ENCODE peak calls at places on chromosomes 6 and 20, in seven cellular contexts. S is cardiac muscle cell, W is IMR-90, Y is HepG2, N is fibroblast of lung, H is psoas muscle, E is brain microvascular endothelial cell. G is an unnamed sample. For H3K36me3, the result is how much of the 10 kb centered on the place peaks cover.

GRCh38 chr20:58882704-58883089 is 30.2 kb downstream of the GNAS start:
- DNase-seq in S (no peak), W (no peak), Y (no peak), N (no peak), H (no peak), E (no peak), G (no peak)

GRCh38 chr6:6730831-6731230 is 142.3 kb downstream of the LY86 start:
- DNase-seq in S (peak), W (peak), Y (no peak), N (peak), H (peak), E (peak), G (no peak)

GRCh38 chr20:17859002-17859615 is 109.5 kb downstream of the SNX5 start:
- DNase-seq in S (no peak), W (no peak), Y (peak), N (no peak), H (no peak), E (no peak), G (no peak)

GRCh38 chr20:50387218-50387995 is 122.8 kb upstream of the PTPN1 start:
- DNase-seq in S (no peak), W (no peak), Y (no peak), N (no peak), H (no peak), E (no peak), G (peak)

GRCh38 chr6:46042355-46042999 is 26.8 kb upstream of the CLIC5 start:
- DNase-seq in S (peak), W (peak), Y (peak), N (peak), H (no peak), E (peak), G (peak)

GRCh38 chr6:115765966-115766365 is 294.7 kb downstream of the FRK start:
- DNase-seq in S (no peak), W (no peak), Y (no peak), N (no peak), H (no peak), E (no peak), G (no peak)

GRCh38 chr6:121485359-121485809 is 49.9 kb downstream of the GJA1 start:
- DNase-seq in S (peak), W (peak), Y (no peak), N (no peak), H (no peak), E (no peak), G (no peak)

GRCh38 chr6:6886160-6886885 is 221.4 kb upstream of the RREB1 start:
- DNase-seq in S (no peak), W (no peak), Y (no peak), N (no peak), H (no peak), E (no peak), G (no peak)

GRCh38 chr6:130136803-130137202 is 85.9 kb downstream of the SAMD3 start:
- DNase-seq in S (no peak), W (peak), Y (no peak), N (peak), H (no peak), E (no peak), G (no peak)

GRCh38 chr6:139029470-139030210 is 1.1 kb downstream of the ABRACL start:
- DNase-seq in S (peak), W (peak), Y (no peak), N (peak), H (peak), E (peak), G (peak)

GRCh38 chr6:163391983-163392382 is 22.5 kb upstream of the QKI start:
- DNase-seq in S (no peak), W (no peak), Y (no peak), N (no peak), H (no peak), E (no peak), G (no peak)

GRCh38 chr6:31632279-31632946 is 11.9 kb downstream of the PRRC2A start:
- DNase-seq in S (no peak), W (no peak), Y (no peak), N (no peak), H (no peak), E (no peak), G (no peak)

GRCh38 chr20:43778375-43778774 is 51.6 kb upstream of the GTSF1L start:
- DNase-seq in S (no peak), W (no peak), Y (no peak), N (peak), H (no peak), E (no peak), G (no peak)

GRCh38 chr6:17393335-17394191 is at the start of gene CAP2:
- DNase-seq in S (peak), W (peak), Y (peak), N (peak), H (peak), E (peak), G (peak)

GRCh38 chr6:79665725-79666551 is 34.8 kb downstream of the SH3BGRL2 start:
- DNase-seq in S (no peak), W (no peak), Y (no peak), N (no peak), H (no peak), E (no peak), G (no peak)

GRCh38 chr6:133707456-133707855 is 181.5 kb upstream of the TCF21 start:
- DNase-seq in S (peak), W (peak), Y (no peak), N (peak), H (no peak), E (peak), G (no peak)

GRCh38 chr6:117167520-117168271 is 97.7 kb upstream of the VGLL2 start:
- DNase-seq in S (no peak), W (peak), Y (no peak), N (no peak), H (peak), E (no peak), G (no peak)

GRCh38 chr20:1813101-1813529 is 82.1 kb upstream of the SIRPA start:
- DNase-seq in S (peak), W (peak), Y (peak), N (peak), H (peak), E (peak), G (no peak)

DNA sequence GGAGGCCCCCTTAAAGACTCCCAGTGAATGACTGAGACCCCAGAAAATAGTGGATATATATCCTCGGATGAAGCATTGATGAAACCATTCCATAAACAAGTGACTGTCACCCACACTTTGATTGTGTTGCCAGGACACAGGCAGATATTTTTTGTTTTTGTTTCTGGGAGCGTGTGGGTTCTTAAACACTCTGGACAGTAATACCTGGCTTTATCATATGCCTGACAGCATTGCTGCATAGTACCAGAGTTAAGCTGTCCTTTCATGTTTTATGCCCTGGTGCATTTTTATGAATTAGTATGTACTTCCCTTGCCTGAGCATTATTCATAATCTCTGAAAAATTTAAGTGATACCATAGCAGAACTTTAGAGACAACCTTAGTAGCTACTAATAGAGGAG is 30.2 kb downstream of the SENP6 start:
- DNase-seq in S (no peak), W (no peak), Y (no peak), N (no peak), H (no peak), E (no peak), G (no peak)
- H3K36me3 ChIP-seq in S (under half), W (under half), Y (under half), N (under half), H (under half), E (under half), G (under half)

DNA sequence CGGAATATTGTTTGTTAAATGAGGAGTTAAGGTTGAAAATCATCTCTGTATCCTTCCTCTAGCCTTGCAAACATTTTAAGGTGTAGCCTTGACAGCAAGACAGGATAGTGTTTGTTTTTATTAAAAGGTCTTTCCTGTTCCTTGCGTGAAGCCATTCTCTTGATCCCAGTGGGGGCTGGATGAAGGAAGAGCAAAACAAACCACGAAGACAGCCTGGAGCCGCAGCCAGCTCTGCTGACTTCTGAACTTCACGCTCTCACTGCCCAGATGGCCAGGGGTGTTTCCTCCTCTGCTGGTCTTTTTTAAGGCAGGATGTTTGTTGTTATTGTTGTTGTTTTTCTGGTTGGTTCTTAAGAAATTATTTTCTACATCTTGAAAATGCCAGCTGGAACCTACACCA is 156.4 kb downstream of the MTHFD1L start:
- DNase-seq in S (peak), W (peak), Y (no peak), N (peak), H (no peak), E (no peak), G (no peak)
- H3K27ac ChIP-seq in S (no peak), W (no peak), Y (no peak), N (no peak), H (no peak), E (peak), G (no peak)

DNA sequence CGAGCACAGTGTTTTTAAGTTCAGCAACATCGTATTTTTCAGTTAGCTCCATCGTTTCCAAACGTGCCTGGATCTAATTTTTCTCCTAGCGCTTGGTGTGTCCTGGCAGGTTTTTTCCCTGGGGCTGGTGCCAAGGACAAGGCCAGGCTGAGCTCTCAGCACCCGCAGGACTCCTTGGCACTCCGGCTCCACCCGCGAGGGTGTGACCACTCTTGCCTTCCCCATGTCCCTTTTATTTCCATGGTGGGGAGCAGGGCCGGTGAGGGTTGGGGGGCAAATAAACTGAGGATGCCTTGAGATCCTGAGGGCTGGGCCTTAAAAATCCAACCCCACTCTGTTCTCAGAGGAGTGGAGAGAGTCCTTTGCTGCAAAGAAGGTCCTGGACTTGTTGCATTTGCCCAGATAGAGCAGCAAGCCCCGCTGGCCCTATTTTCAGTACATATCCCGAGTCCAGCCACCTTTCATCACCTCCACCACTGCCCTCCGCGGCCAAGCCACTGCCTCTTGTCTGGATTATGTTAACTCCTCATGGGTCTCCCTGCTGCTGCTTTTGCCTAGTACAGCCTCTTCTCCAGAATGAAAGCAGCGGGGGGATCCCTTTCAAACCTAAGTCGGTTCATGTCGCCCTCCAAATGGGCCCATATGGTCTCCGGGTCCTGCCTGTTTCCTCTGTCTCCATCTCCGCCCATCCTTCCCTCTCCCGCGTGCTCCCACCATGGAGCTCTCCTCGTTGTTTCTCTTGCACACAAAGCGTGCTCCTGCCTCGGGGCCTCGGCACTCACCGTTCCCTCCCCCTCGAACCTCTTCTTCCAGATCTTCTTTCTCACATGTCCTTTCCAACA is 4.5 kb upstream of the RAB44 start:
- DNase-seq in S (peak), W (no peak), Y (no peak), N (no peak), H (peak), E (no peak), G (peak)
- H3K36me3 ChIP-seq in S (under half), W (under half), Y (under half), N (under half), H (under half), E (under half), G (under half)

DNA sequence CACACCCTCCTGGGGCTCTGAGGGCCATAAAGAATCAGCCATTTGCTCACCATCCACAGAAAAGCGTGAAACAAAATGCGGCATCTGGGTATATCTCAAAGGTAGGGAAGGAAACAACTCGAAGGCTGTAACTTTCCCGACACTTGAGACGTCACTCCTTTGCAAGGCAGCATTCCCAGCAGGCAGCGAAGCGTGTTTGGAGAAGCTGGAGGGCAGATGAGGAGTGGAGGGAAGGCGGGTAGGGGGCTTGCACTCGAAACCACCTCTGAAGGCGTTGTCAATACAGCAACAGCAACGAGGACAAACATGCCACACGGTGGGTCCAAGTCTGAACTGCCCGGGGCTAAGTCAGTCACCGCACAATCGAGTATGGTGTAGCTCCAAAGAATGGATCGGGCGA is 98.4 kb downstream of the FOXC1 start:
- DNase-seq in S (no peak), W (no peak), Y (no peak), N (no peak), H (no peak), E (no peak), G (no peak)
- H3K27ac ChIP-seq in S (no peak), W (no peak), Y (no peak), N (no peak), H (no peak), E (no peak), G (no peak)

GRCh38 chr20:62822239-62822787 is 5.5 kb downstream of the COL9A3 start:
- DNase-seq in S (no peak), W (no peak), Y (peak), N (no peak), H (no peak), E (no peak), G (no peak)
- H3K36me3 ChIP-seq in S (under half), W (under half), Y (under half), N (under half), H (under half), E (under half), G (under half)

DNA sequence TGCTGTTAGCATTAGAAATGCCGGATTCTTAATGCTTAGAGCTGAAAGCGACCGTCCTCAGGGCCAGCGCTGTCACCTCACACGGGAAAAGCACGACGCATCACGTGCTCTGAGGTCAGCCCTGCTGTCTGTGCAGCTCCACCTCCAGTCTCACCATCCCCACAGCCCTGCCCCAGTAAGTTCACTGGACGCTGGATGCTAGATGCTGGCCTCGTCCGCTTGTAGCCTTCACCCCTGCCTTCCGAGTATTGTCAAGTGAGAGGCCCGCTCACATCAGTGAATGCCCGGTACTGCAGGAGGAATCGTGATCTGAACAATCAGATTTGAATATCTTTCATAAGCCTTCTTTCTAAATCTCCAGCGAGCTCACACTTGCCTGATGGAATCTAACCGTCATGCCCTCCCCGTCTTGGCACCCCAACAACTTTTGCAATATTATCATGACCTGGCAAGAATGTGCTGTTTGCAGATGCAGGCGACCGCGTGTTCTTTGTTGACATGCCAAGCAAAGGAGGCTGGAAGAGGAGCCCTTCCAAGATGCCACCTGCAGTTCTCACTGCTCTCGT is 64.9 kb downstream of the DLL1 start:
- DNase-seq in S (no peak), W (no peak), Y (no peak), N (no peak), H (peak), E (no peak), G (no peak)
- H3K27ac ChIP-seq in S (no peak), W (no peak), Y (no peak), N (no peak), H (peak), E (no peak), G (no peak)